ENCODE peak calls at places on chromosome 6, in four cellular contexts. O is NCI-H2081; Z is HFFc6; U is stimulated activated CD4-positive, alpha-beta T cell treated with anti-CD3 and anti-CD28 coated beads, Interleukin-2, amount 100 ng/mL, for 24 hours. K is an unnamed sample.

GRCh38 chr6:156585859-156586258 is 191.3 kb upstream of the ARID1B start:
- DNase-seq in O (no peak), Z (no peak), U (no peak), K (no peak)

GRCh38 chr6:49220293-49220692 is 242.8 kb downstream of the MMUT start:
- DNase-seq in U (no peak), Z (no peak), O (no peak), K (no peak)

GRCh38 chr6:122709922-122710512 is 69.5 kb upstream of the FABP7 start:
- DNase-seq in Z (no peak), O (no peak), U (no peak), K (no peak)

GRCh38 chr6:168439791-168440491 is 1.0 kb upstream of the SMOC2 start:
- DNase-seq in U (no peak), Z (no peak), O (no peak), K (no peak)

GRCh38 chr6:16276991-16277981 is 38.9 kb downstream of the GMPR start:
- DNase-seq in Z (peak; percentile 87), U (no peak), O (no peak), K (peak; percentile 49)

GRCh38 chr6:26103770-26104456 is 16.7 kb downstream of the HFE start:
- DNase-seq in O (peak; percentile 89), U (peak; percentile 88), Z (peak; percentile 90), K (peak; percentile 94)

GRCh38 chr6:16243055-16243454 is 4.7 kb downstream of the GMPR start:
- DNase-seq in O (no peak), U (no peak), Z (peak; percentile 59), K (no peak)

GRCh38 chr6:42136508-42137191 is 5.8 kb downstream of the C6orf132 start:
- DNase-seq in U (peak; percentile 30), Z (peak; percentile 74), O (no peak), K (peak; percentile 63)

GRCh38 chr6:25971187-25971811 is 8.7 kb downstream of the TRIM38 start:
- DNase-seq in Z (peak; percentile 89), U (no peak), O (no peak), K (peak; percentile 87)

GRCh38 chr6:112780498-112781096 is 433.5 kb downstream of the RFPL4B start:
- DNase-seq in O (peak; percentile 65), Z (peak; percentile 79), U (no peak), K (peak; percentile 58)

GRCh38 chr6:79864001-79864400 is 83.4 kb downstream of the ELOVL4 start:
- DNase-seq in U (no peak), Z (no peak), O (peak; percentile 4), K (no peak)

GRCh38 chr6:142013286-142013685 is 119.4 kb upstream of the GJE1 start:
- DNase-seq in Z (peak; percentile 90), U (no peak), O (no peak), K (peak; percentile 86)

GRCh38 chr6:96301781-96302180 is 219.8 kb upstream of the UFL1 start:
- DNase-seq in Z (no peak), U (no peak), O (no peak), K (no peak)

GRCh38 chr6:43287717-43288679 is 10.1 kb upstream of the SLC22A7 start:
- DNase-seq in Z (no peak), O (no peak), U (no peak), K (no peak)

GRCh38 chr6:14066782-14067406 is 50.7 kb upstream of the CD83 start:
- DNase-seq in U (no peak), O (peak; percentile 56), Z (peak; percentile 75), K (peak; percentile 56)

GRCh38 chr6:79076160-79076559 is 1.9 kb downstream of the PHIP start:
- DNase-seq in O (no peak), Z (no peak), U (no peak), K (no peak)

GRCh38 chr6:152368761-152369624 is 268.2 kb downstream of the SYNE1 start:
- DNase-seq in O (no peak), Z (no peak), U (no peak), K (no peak)

GRCh38 chr6:149859368-149859767 is 4.8 kb downstream of the LRP11 start:
- DNase-seq in Z (peak; percentile 92), O (no peak), U (no peak), K (no peak)

GRCh38 chr6:20706293-20707165 is 172.3 kb downstream of the CDKAL1 start:
- DNase-seq in U (no peak), O (peak; percentile 94), Z (peak; percentile 15), K (no peak)

GRCh38 chr6:34095741-34096140 is 50.1 kb downstream of the GRM4 start:
- DNase-seq in O (no peak), U (no peak), Z (no peak), K (no peak)

GRCh38 chr6:159762681-159763293 is 942 bp downstream of the ACAT2 start:
- DNase-seq in Z (no peak), O (no peak), U (no peak), K (no peak)

GRCh38 chr6:73394577-73395354 is at the start of gene DDX43:
- DNase-seq in Z (no peak), U (peak; percentile 23), O (peak; percentile 92), K (no peak)

GRCh38 chr6:80608881-80609280 is 502.4 kb downstream of the BCKDHB start:
- DNase-seq in U (no peak), Z (peak; percentile 34), O (no peak), K (no peak)

GRCh38 chr6:28603920-28604319 is 78.2 kb downstream of the GPX5 start:
- DNase-seq in U (no peak), Z (no peak), O (no peak), K (no peak)

GRCh38 chr6:11404845-11405244 is 132.7 kb upstream of the TMEM170B start:
- DNase-seq in O (no peak), Z (no peak), U (no peak), K (no peak)

GRCh38 chr6:30573113-30573512 is 1.9 kb downstream of the ABCF1 start:
- DNase-seq in Z (no peak), U (no peak), O (no peak), K (no peak)

GRCh38 chr6:158232445-158233213 is 64.5 kb downstream of the GTF2H5 start:
- DNase-seq in O (peak; percentile 45), U (peak; percentile 54), Z (peak; percentile 49), K (no peak)

GRCh38 chr6:154613137-154613676 is 102.7 kb upstream of the CNKSR3 start:
- DNase-seq in O (no peak), Z (peak; percentile 86), U (no peak), K (peak; percentile 60)

GRCh38 chr6:129599467-129599866 is 110.5 kb downstream of the ARHGAP18 start:
- DNase-seq in Z (no peak), O (peak; percentile 20), U (no peak), K (no peak)

GRCh38 chr6:123777554-123777953 is 26.1 kb upstream of the NKAIN2 start:
- DNase-seq in O (peak; percentile 17), U (no peak), Z (no peak), K (peak; percentile 3)

GRCh38 chr6:89605861-89606260 is 32.7 kb downstream of the LYRM2 start:
- DNase-seq in Z (no peak), U (no peak), O (no peak), K (no peak)

GRCh38 chr6:37473364-37474095 is 26.2 kb downstream of the CCDC167 start:
- DNase-seq in Z (peak; percentile 65), U (no peak), O (peak; percentile 37), K (no peak)

GRCh38 chr6:30542404-30542725 is 13.9 kb downstream of the GNL1 start:
- DNase-seq in U (no peak), Z (no peak), O (no peak), K (no peak)

GRCh38 chr6:3296537-3297453 is 38.0 kb downstream of the PSMG4 start:
- DNase-seq in U (no peak), O (no peak), Z (no peak), K (no peak)

GRCh38 chr6:164795091-164795490 is 514.3 kb downstream of the C6orf118 start:
- DNase-seq in O (no peak), U (no peak), Z (no peak), K (no peak)

GRCh38 chr6:25898289-25898977 is 24.4 kb upstream of the SLC17A3 start:
- DNase-seq in U (no peak), O (no peak), Z (no peak), K (no peak)

GRCh38 chr6:143912671-143913070 is 48.4 kb downstream of the ZC2HC1B start:
- DNase-seq in O (no peak), U (no peak), Z (no peak), K (no peak)

GRCh38 chr6:9537381-9537780 is 877.5 kb downstream of the TFAP2A start:
- DNase-seq in Z (peak; percentile 90), O (no peak), U (no peak), K (no peak)

K was measured in HS-5.